ENCODE peak calls at places on chromosomes 6 and 20, in six cellular contexts. D is M059J; M is upper lobe of left lung; F is HT1080; K is tibial artery; V is activated CD8-positive, alpha-beta memory T cell treated with anti-CD3 and anti-CD28 coated beads, Interleukin-2, amount 50 U/mL, for 4 hours. U is an unnamed sample.
A peak's percentile ranks its signal among the peaks of the same experiment; 100 is the strongest.

GRCh38 chr6:1916334-1916985 is 306.7 kb downstream of the FOXC1 start:
- DNase-seq in K (no peak), M (no peak), F (peak; percentile 62), D (peak; percentile 98), V (no peak), U (no peak)

GRCh38 chr6:90294989-90295853 is 1.4 kb downstream of the BACH2 start:
- DNase-seq in D (peak; percentile 14), M (peak; percentile 27), V (peak; percentile 85), F (peak; percentile 21), K (peak; percentile 32), U (no peak)

GRCh38 chr20:3781153-3781910 is at the start of gene SPEF1:
- DNase-seq in V (no peak), M (peak; percentile 84), K (peak; percentile 83), D (peak; percentile 100), F (peak; percentile 96), U (peak; percentile 86)

GRCh38 chr20:1368448-1369199 is 24.2 kb downstream of the FKBP1A start:
- DNase-seq in D (peak; percentile 84), V (no peak), K (no peak), M (no peak), F (peak; percentile 55), U (no peak)

GRCh38 chr20:37907677-37908397 is 4.9 kb downstream of the VSTM2L start:
- DNase-seq in V (no peak), D (peak; percentile 95), M (no peak), F (peak; percentile 80), K (no peak), U (no peak)

GRCh38 chr6:157656437-157657005 is 166.5 kb upstream of the SNX9 start:
- DNase-seq in F (peak; percentile 80), V (no peak), M (peak; percentile 10), D (peak; percentile 62), K (no peak), U (no peak)

GRCh38 chr20:25285091-25285647 is 37.3 kb downstream of the PYGB start:
- DNase-seq in D (no peak), F (no peak), M (peak; percentile 16), K (peak; percentile 11), V (peak; percentile 4), U (no peak)

GRCh38 chr20:10929023-10929422 is 255.2 kb upstream of the JAG1 start:
- DNase-seq in V (no peak), K (no peak), D (peak; percentile 75), M (no peak), F (no peak), U (no peak)

GRCh38 chr6:145733207-145733606 is 2.1 kb downstream of the EPM2A start:
- DNase-seq in V (no peak), F (no peak), K (no peak), M (no peak), D (no peak), U (no peak)

GRCh38 chr6:33173228-33174180 is 18.8 kb downstream of the COL11A2 start:
- DNase-seq in K (no peak), M (no peak), D (no peak), V (no peak), F (no peak), U (no peak)

GRCh38 chr6:74742793-74743508 is 462.9 kb downstream of the COL12A1 start:
- DNase-seq in V (no peak), M (no peak), F (no peak), D (no peak), K (no peak), U (no peak)

GRCh38 chr20:48785256-48785655 is 42.5 kb downstream of the PREX1 start:
- DNase-seq in M (no peak), V (no peak), D (no peak), F (no peak), K (no peak), U (no peak)

GRCh38 chr6:129667621-129668020 is 42.4 kb downstream of the ARHGAP18 start:
- DNase-seq in F (peak; percentile 28), V (no peak), K (no peak), D (peak; percentile 84), M (no peak), U (no peak)

GRCh38 chr6:112311950-112312547 is 35.1 kb upstream of the RFPL4B start:
- DNase-seq in M (no peak), F (peak; percentile 45), K (no peak), V (no peak), D (peak; percentile 48), U (no peak)

U was measured in NCI-H510A.